ENCODE peak calls at places on chromosome 20, in five cellular contexts. U is WTC11; F is DMS79 treated with DMSO at 0.1 percent for 48 hours; H is astrocyte of the cerebellum; E is stimulated activated CD8-positive, alpha-beta memory T cell treated with anti-CD3 and anti-CD28 coated beads, Interleukin-15, amount 100 ng/mL, for 4 hours. C is an unnamed sample.

GRCh38 chr20:38343107-38343797 is 3.0 kb upstream of the LBP start:
- DNase-seq in U (no peak), F (no peak), E (no peak), H (no peak), C (no peak)

GRCh38 chr20:48607544-48607865 is 220.3 kb downstream of the PREX1 start:
- DNase-seq in U (no peak), F (no peak), H (no peak), E (no peak), C (no peak)

GRCh38 chr20:61125076-61125475 is 127.0 kb upstream of the CDH4 start:
- DNase-seq in H (no peak), F (no peak), U (no peak), E (no peak), C (no peak)

GRCh38 chr20:58131581-58132142 is 96.8 kb downstream of the ANKRD60 start:
- DNase-seq in U (no peak), H (peak; percentile 92), E (no peak), F (peak; percentile 23), C (no peak)

GRCh38 chr20:11274137-11274536 is 600.3 kb upstream of the JAG1 start:
- DNase-seq in U (no peak), H (peak; percentile 45), F (peak; percentile 58), E (no peak), C (no peak)

GRCh38 chr20:44622501-44623270 is 28.8 kb downstream of the ADA start:
- DNase-seq in U (no peak), H (no peak), E (no peak), F (no peak), C (no peak)

GRCh38 chr20:58366016-58366415 is 23.0 kb upstream of the VAPB start:
- DNase-seq in F (no peak), U (peak; percentile 29), E (no peak), H (no peak), C (no peak)

GRCh38 chr20:5674176-5674660 is 76.0 kb upstream of the SHLD1 start:
- DNase-seq in F (no peak), H (no peak), E (peak; percentile 10), U (no peak), C (no peak)

GRCh38 chr20:49399329-49399728 is 83.1 kb downstream of the KCNB1 start:
- DNase-seq in E (no peak), U (no peak), H (no peak), F (no peak), C (no peak)

C was measured in activated T-helper 9 cell treated with anti-CD3 and anti-CD28 coated beads, Interleukin-2, amount 50 U/mL, for 16 hours.